ENCODE peak calls at places on chromosome 6, in ten cellular contexts. Q is ascending aorta; I is OCI-LY7; L is PC-3; M is prostate gland; V is HCT116; K is tibial nerve; R is uterus; A is CD8-positive, alpha-beta memory T cell; F is CD4-positive, alpha-beta memory T cell. J is an unnamed sample.

GRCh38 chr6:134534708-134535149 is 216.8 kb upstream of the SGK1 start:
- DNase-seq in Q (no peak), I (no peak), L (peak; percentile 43), M (no peak), V (no peak), K (no peak), R (no peak), A (no peak), F (no peak), J (no peak)

GRCh38 chr6:5173862-5174643 is 86.7 kb downstream of the LYRM4 start:
- DNase-seq in Q (no peak), I (peak; percentile 86), L (no peak), M (no peak), V (no peak), K (no peak), R (no peak), A (peak; percentile 11), F (peak; percentile 74), J (peak; percentile 56)

GRCh38 chr6:15065603-15066002 is 180.3 kb upstream of the JARID2 start:
- DNase-seq in Q (no peak), I (no peak), L (no peak), M (no peak), V (no peak), K (no peak), R (no peak), A (no peak), F (no peak), J (no peak)

GRCh38 chr6:44000164-44000842 is 126.9 kb downstream of the MRPL14 start:
- DNase-seq in Q (no peak), I (peak; percentile 19), L (no peak), M (no peak), V (peak; percentile 65), K (no peak), R (no peak), A (no peak), F (no peak), J (peak; percentile 75)

GRCh38 chr6:168133186-168133585 is 54.2 kb upstream of the FRMD1 start:
- DNase-seq in Q (peak; percentile 64), I (no peak), L (no peak), M (no peak), V (no peak), K (no peak), R (peak; percentile 53), A (no peak), F (no peak), J (no peak)

GRCh38 chr6:154661751-154662150 is 71.5 kb upstream of the SCAF8 start:
- DNase-seq in Q (no peak), I (no peak), L (no peak), M (no peak), V (no peak), K (no peak), R (no peak), A (no peak), F (no peak), J (no peak)

GRCh38 chr6:29656157-29656556 is 735 bp upstream of the MOG start:
- DNase-seq in Q (no peak), I (no peak), L (no peak), M (no peak), V (no peak), K (no peak), R (no peak), A (no peak), F (no peak), J (no peak)

GRCh38 chr6:93243379-93243778 is 176.0 kb downstream of the EPHA7 start:
- DNase-seq in Q (no peak), I (no peak), L (no peak), M (no peak), V (no peak), K (no peak), R (no peak), A (no peak), F (no peak), J (no peak)

GRCh38 chr6:44225579-44226325 is 2.4 kb downstream of the SLC29A1 start:
- DNase-seq in Q (no peak), I (peak; percentile 39), L (no peak), M (no peak), V (no peak), K (no peak), R (no peak), A (no peak), F (no peak), J (no peak)

GRCh38 chr6:7650876-7651275 is 60.9 kb downstream of the SNRNP48 start:
- DNase-seq in Q (no peak), I (no peak), L (no peak), M (no peak), V (no peak), K (no peak), R (no peak), A (no peak), F (no peak), J (no peak)

GRCh38 chr6:105835373-105835772 is 250.8 kb upstream of the PRDM1 start:
- DNase-seq in Q (no peak), I (peak; percentile 75), L (peak; percentile 42), M (no peak), V (peak; percentile 21), K (no peak), R (no peak), A (no peak), F (peak; percentile 2), J (no peak)

GRCh38 chr6:322940-323729 is 30.8 kb downstream of the DUSP22 start:
- DNase-seq in Q (no peak), I (peak; percentile 91), L (no peak), M (no peak), V (no peak), K (no peak), R (no peak), A (no peak), F (no peak), J (no peak)

GRCh38 chr6:53986165-53986720 is 125.0 kb upstream of the MLIP start:
- DNase-seq in Q (no peak), I (peak; percentile 9), L (peak; percentile 79), M (peak; percentile 18), V (peak; percentile 34), K (peak; percentile 68), R (no peak), A (no peak), F (no peak), J (peak; percentile 60)

GRCh38 chr6:195861-196360 is 96.4 kb upstream of the DUSP22 start:
- DNase-seq in Q (no peak), I (no peak), L (no peak), M (no peak), V (no peak), K (peak; percentile 61), R (peak; percentile 53), A (no peak), F (peak; percentile 55), J (no peak)

GRCh38 chr6:3259491-3259958 is 778 bp downstream of the PSMG4 start:
- DNase-seq in Q (no peak), I (peak; percentile 67), L (peak; percentile 34), M (no peak), V (no peak), K (no peak), R (no peak), A (peak; percentile 11), F (peak; percentile 24), J (peak; percentile 59)

GRCh38 chr6:123838612-123839279 is 35.1 kb downstream of the NKAIN2 start:
- DNase-seq in Q (no peak), I (no peak), L (no peak), M (no peak), V (no peak), K (no peak), R (no peak), A (no peak), F (no peak), J (no peak)

DNA sequence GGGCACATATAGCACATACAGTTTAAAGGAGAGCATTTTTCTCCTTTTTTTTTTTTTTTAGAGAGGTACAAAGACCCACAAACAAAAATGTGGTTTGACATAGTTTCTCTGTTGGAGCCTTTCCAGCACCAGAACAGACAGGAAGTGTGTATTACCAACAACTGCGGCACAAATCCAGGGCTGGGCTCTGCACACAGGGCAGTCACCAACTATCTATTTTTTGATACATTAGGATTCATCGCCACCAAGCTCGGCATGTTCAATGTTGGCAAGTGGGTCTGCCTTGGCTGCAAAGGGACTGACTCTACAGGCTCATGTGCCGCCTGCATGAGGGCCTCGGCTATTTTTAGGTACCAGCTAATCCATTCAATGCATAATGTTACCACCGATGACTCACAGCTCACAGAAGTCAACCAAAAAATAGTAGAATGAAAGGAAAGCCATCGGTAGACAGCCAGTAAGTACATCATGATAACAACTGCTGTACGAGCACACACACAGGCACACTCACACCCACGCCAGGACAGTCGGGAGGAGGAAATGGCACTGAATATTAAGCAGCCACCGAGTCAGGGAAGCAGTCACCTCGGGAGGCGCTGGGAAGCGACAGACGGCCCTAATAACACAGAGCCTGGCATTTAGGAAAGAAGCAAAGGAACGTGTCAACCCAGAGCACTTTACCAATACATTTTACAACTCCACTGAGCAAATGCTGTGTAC is 81.6 kb downstream of the GMPR start:
- DNase-seq in Q (peak; percentile 94), I (no peak), L (peak; percentile 83), M (peak; percentile 63), V (peak; percentile 59), K (peak; percentile 49), R (peak; percentile 60), A (peak; percentile 59), F (peak; percentile 86), J (peak; percentile 59)
- H3K4me3 ChIP-seq in Q (peak overlapping the region; percentile 42), I (no peak overlapping the region), L (peak overlapping the region; percentile 51), M (no peak overlapping the region), V (peak overlapping the region; percentile 48), K (peak overlapping the region; percentile 15), R (no peak overlapping the region), A (peak overlapping the region; percentile 55), F (peak overlapping the region; percentile 19), J (no peak overlapping the region)

GRCh38 chr6:142152731-142153130 is 5.7 kb downstream of the VTA1 start:
- DNase-seq in Q (no peak), I (no peak), L (peak; percentile 21), M (no peak), V (no peak), K (no peak), R (no peak), A (no peak), F (no peak), J (no peak)
- H3K4me1 ChIP-seq in Q (peaks cover 30% of the 10 kb centered on the region), I (peaks cover 32% of the 10 kb centered on the region), L (peaks cover 24% of the 10 kb centered on the region), M (peaks cover 4% of the 10 kb centered on the region), V (peaks cover 9% of the 10 kb centered on the region), K (peaks cover 30% of the 10 kb centered on the region), R (peaks cover 10% of the 10 kb centered on the region), A (peaks cover 27% of the 10 kb centered on the region), F (peaks cover 58% of the 10 kb centered on the region), J (peaks cover 2% of the 10 kb centered on the region)

GRCh38 chr6:85449388-85449817 is 480 bp upstream of the NT5E start:
- DNase-seq in Q (no peak), I (no peak), L (no peak), M (no peak), V (no peak), K (peak; percentile 49), R (peak; percentile 51), A (no peak), F (peak; percentile 29), J (peak; percentile 23)
- H3K27ac ChIP-seq in Q (peak overlapping the region; percentile 97), I (no peak overlapping the region), L (peak overlapping the region; percentile 66), M (peak overlapping the region; percentile 63), V (peak overlapping the region; percentile 70), K (peak overlapping the region; percentile 95), R (peak overlapping the region; percentile 97), A (peak overlapping the region; percentile 58), F (no peak overlapping the region), J (peak overlapping the region; percentile 79)

DNA sequence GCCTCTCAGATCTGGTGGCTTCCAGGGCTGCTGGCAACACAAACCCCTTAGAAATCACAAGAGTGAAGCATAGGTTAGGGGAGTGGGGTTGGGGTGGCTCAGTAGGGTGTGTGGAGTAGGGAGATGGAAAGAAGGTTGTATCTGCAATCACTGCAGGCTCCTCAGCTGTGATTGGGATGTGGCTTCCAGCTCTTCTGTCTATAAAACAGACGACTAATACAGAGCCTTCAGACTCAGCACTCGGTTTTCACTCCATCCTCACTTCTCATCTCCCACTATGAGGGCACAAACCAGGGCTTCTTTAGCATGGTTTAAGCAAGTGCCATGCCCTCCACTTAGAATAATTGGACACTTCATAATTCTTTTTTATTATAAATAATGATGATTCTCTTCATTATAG is 46.4 kb upstream of the CAP2 start:
- DNase-seq in Q (no peak), I (no peak), L (no peak), M (no peak), V (no peak), K (no peak), R (no peak), A (no peak), F (no peak), J (no peak)
- H3K4me3 ChIP-seq in Q (no peak overlapping the region), I (no peak overlapping the region), L (no peak overlapping the region), M (no peak overlapping the region), V (no peak overlapping the region), K (no peak overlapping the region), R (no peak overlapping the region), A (no peak overlapping the region), F (no peak overlapping the region), J (no peak overlapping the region)

J was measured in small intestine.